ENCODE peak calls at places on chromosome 9, in four cellular contexts. B is SW480, S is iPS-NIHi11, H is MM.1S. E is an unnamed sample.

GRCh38 chr9:124128568-124128967 is 117.0 kb downstream of the LHX2 start:
- DNase-seq in B (no peak), H (no peak), S (no peak), E (no peak)

GRCh38 chr9:113011911-113012381 is at the start of gene ZNF883:
- DNase-seq in H (peak), B (no peak), S (peak), E (no peak)

GRCh38 chr9:115142502-115143265 is 24.7 kb upstream of the TNC start:
- DNase-seq in B (no peak), H (no peak), S (no peak), E (no peak)

GRCh38 chr9:15722888-15723287 is 170.0 kb downstream of the CCDC171 start:
- DNase-seq in S (peak), B (no peak), H (no peak), E (no peak)

GRCh38 chr9:76472925-76473324 is 13.9 kb downstream of the GCNT1 start:
- DNase-seq in B (peak), S (peak), H (no peak), E (no peak)

GRCh38 chr9:122338989-122339388 is 31.8 kb upstream of the PTGS1 start:
- DNase-seq in H (no peak), B (no peak), S (no peak), E (no peak)

GRCh38 chr9:133685653-133686504 is 49.7 kb downstream of the DBH start:
- DNase-seq in H (no peak), S (no peak), B (no peak), E (no peak)

GRCh38 chr9:95494416-95495371 is 22.1 kb downstream of the PTCH1 start:
- DNase-seq in S (peak), H (peak), B (peak), E (peak)

GRCh38 chr9:105672711-105673234 is 10.5 kb downstream of the TAL2 start:
- DNase-seq in H (no peak), B (no peak), S (no peak), E (no peak)

GRCh38 chr9:136997355-136997754 is 987 bp upstream of the CLIC3 start:
- DNase-seq in S (no peak), H (no peak), B (no peak), E (no peak)

GRCh38 chr9:128882677-128883590 is 1.0 kb downstream of the LRRC8A start:
- DNase-seq in B (no peak), S (no peak), H (no peak), E (peak)

GRCh38 chr9:94168203-94169000 is 84.1 kb downstream of the PTPDC1 start:
- DNase-seq in B (no peak), H (no peak), S (no peak), E (no peak)